ENCODE peak calls at places on chromosome X, in four cellular contexts. E is NAMALWA; M is activated CD8-positive, alpha-beta memory T cell treated with anti-CD3 and anti-CD28 coated beads, Interleukin-2, amount 10 ng/mL, durations not matched to agents 7 days and 5 days; R is GM23248. Z is an unnamed sample.

GRCh38 chrX:7925867-7926472 is 1.2 kb downstream of the PNPLA4 start:
- DNase-seq in E (peak), M (peak), R (peak), Z (peak)

GRCh38 chrX:9519546-9520210 is 54.8 kb downstream of the TBL1X start:
- DNase-seq in E (no peak), M (no peak), R (peak), Z (no peak)

GRCh38 chrX:97026406-97026805 is 142.7 kb downstream of the RPA4 start:
- DNase-seq in E (peak), M (no peak), R (peak), Z (no peak)

GRCh38 chrX:9525511-9526248 is 60.8 kb downstream of the TBL1X start:
- DNase-seq in E (peak), M (no peak), R (no peak), Z (no peak)

GRCh38 chrX:152451731-152451980 is 541 bp upstream of the GABRA3 start:
- DNase-seq in E (no peak), M (no peak), R (no peak), Z (no peak)

GRCh38 chrX:1102786-1103185 is 109.7 kb downstream of the CRLF2 start:
- DNase-seq in E (no peak), M (no peak), R (no peak), Z (no peak)

GRCh38 chrX:70032797-70033196 is 16.9 kb downstream of the AWAT2 start:
- DNase-seq in E (no peak), M (no peak), R (no peak), Z (no peak)

GRCh38 chrX:151981129-151981528 is 6.7 kb upstream of the GABRE start:
- DNase-seq in E (no peak), M (no peak), R (peak), Z (no peak)

GRCh38 chrX:133444952-133445831 is 29.9 kb upstream of the GPC4 start:
- DNase-seq in E (no peak), M (no peak), R (peak), Z (no peak)

GRCh38 chrX:41293269-41293668 is 40.7 kb upstream of the DDX3X start:
- DNase-seq in E (peak), M (peak), R (no peak), Z (peak)

GRCh38 chrX:9935436-9935835 is 31.7 kb upstream of the CLDN34 start:
- DNase-seq in E (no peak), M (no peak), R (no peak), Z (no peak)

GRCh38 chrX:152641996-152642395 is 4.3 kb downstream of the GABRQ start:
- DNase-seq in E (peak), M (no peak), R (peak), Z (no peak)